ENCODE peak calls at places on chromosomes 7 and 10, in ten cellular contexts. D, I, U, T, G, N, H, V, R and W are unnamed samples.

GRCh38 chr7:119733480-119733879 is 539.5 kb upstream of the KCND2 start:
- DNase-seq in D (no peak), I (no peak), U (no peak), T (no peak), G (no peak), N (no peak), H (peak), V (no peak), R (no peak), W (no peak)

GRCh38 chr10:49707585-49707984 is 28.1 kb downstream of the C10orf53 start:
- DNase-seq in D (no peak), I (no peak), U (no peak), T (no peak), G (no peak), N (no peak), H (no peak), V (no peak), R (no peak), W (no peak)

GRCh38 chr7:104185346-104185745 is 22.5 kb downstream of the ORC5 start:
- DNase-seq in D (no peak), I (no peak), U (no peak), T (no peak), G (no peak), N (no peak), H (peak), V (no peak), R (no peak), W (no peak)

GRCh38 chr10:73889014-73889413 is 14.7 kb upstream of the CAMK2G start:
- DNase-seq in D (no peak), I (no peak), U (peak), T (no peak), G (no peak), N (peak), H (peak), V (no peak), R (peak), W (no peak)

GRCh38 chr10:131533846-131534526 is 222.5 kb upstream of the TCERG1L start:
- DNase-seq in D (no peak), I (no peak), U (no peak), T (no peak), G (no peak), N (no peak), H (no peak), V (no peak), R (no peak), W (no peak)

GRCh38 chr7:128829391-128830166 is 627 bp upstream of the FLNC start:
- DNase-seq in D (no peak), I (no peak), U (peak), T (no peak), G (no peak), N (no peak), H (peak), V (no peak), R (no peak), W (no peak)

GRCh38 chr7:1883031-1883761 is 213.1 kb downstream of the ELFN1 start:
- DNase-seq in D (peak), I (peak), U (no peak), T (no peak), G (no peak), N (no peak), H (peak), V (no peak), R (no peak), W (no peak)

GRCh38 chr10:70902659-70903261 is 14.4 kb upstream of the PCBD1 start:
- DNase-seq in D (no peak), I (no peak), U (no peak), T (no peak), G (no peak), N (no peak), H (no peak), V (no peak), R (no peak), W (no peak)

GRCh38 chr10:620417-620816 is 69.1 kb downstream of the DIP2C start:
- DNase-seq in D (no peak), I (no peak), U (peak), T (no peak), G (no peak), N (no peak), H (no peak), V (no peak), R (no peak), W (no peak)

GRCh38 chr7:2862831-2863361 is 18.8 kb upstream of the GNA12 start:
- DNase-seq in D (no peak), I (no peak), U (no peak), T (no peak), G (no peak), N (no peak), H (peak), V (no peak), R (no peak), W (no peak)

GRCh38 chr7:130356121-130356759 is 11.6 kb downstream of the CPA5 start:
- DNase-seq in D (peak), I (no peak), U (peak), T (no peak), G (no peak), N (no peak), H (peak), V (no peak), R (peak), W (no peak)

GRCh38 chr10:93413252-93413689 is 68.9 kb downstream of the MYOF start:
- DNase-seq in D (no peak), I (no peak), U (no peak), T (no peak), G (peak), N (no peak), H (no peak), V (no peak), R (peak), W (no peak)

GRCh38 chr7:17408904-17409290 is 110.4 kb downstream of the AHR start:
- DNase-seq in D (peak), I (no peak), U (no peak), T (no peak), G (no peak), N (no peak), H (peak), V (no peak), R (no peak), W (no peak)

GRCh38 chr7:133705596-133705995 is 421.5 kb upstream of the LRGUK start:
- DNase-seq in D (no peak), I (no peak), U (no peak), T (no peak), G (no peak), N (no peak), H (peak), V (no peak), R (no peak), W (no peak)

GRCh38 chr10:6738464-6738824 is 158.4 kb upstream of the PRKCQ start:
- DNase-seq in D (no peak), I (no peak), U (no peak), T (no peak), G (no peak), N (no peak), H (peak), V (no peak), R (no peak), W (no peak)

GRCh38 chr7:73343671-73344380 is 15.9 kb downstream of the FKBP6 start:
- DNase-seq in D (no peak), I (no peak), U (no peak), T (no peak), G (no peak), N (no peak), H (no peak), V (peak), R (peak), W (peak)

GRCh38 chr10:103985726-103986125 is 18.8 kb downstream of the SLK start:
- DNase-seq in D (no peak), I (no peak), U (no peak), T (no peak), G (no peak), N (no peak), H (no peak), V (no peak), R (no peak), W (no peak)

GRCh38 chr7:6513541-6513940 is 37.7 kb downstream of the GRID2IP start:
- DNase-seq in D (no peak), I (no peak), U (no peak), T (no peak), G (no peak), N (no peak), H (no peak), V (no peak), R (no peak), W (no peak)

GRCh38 chr10:61486738-61487396 is 33.7 kb upstream of the TMEM26 start:
- DNase-seq in D (no peak), I (no peak), U (no peak), T (no peak), G (no peak), N (no peak), H (peak), V (no peak), R (no peak), W (no peak)

GRCh38 chr10:19958787-19959186 is 142.6 kb downstream of the PLXDC2 start:
- DNase-seq in D (no peak), I (no peak), U (no peak), T (no peak), G (no peak), N (no peak), H (no peak), V (no peak), R (no peak), W (no peak)

GRCh38 chr10:98150544-98150943 is 16.1 kb downstream of the R3HCC1L start:
- DNase-seq in D (no peak), I (no peak), U (no peak), T (no peak), G (no peak), N (no peak), H (peak), V (no peak), R (no peak), W (no peak)

GRCh38 chr10:125672884-125673283 is 10.1 kb downstream of the TEX36 start:
- DNase-seq in D (no peak), I (no peak), U (no peak), T (no peak), G (no peak), N (no peak), H (no peak), V (no peak), R (no peak), W (no peak)

GRCh38 chr10:27947513-27947912 is 51.4 kb downstream of the ODAD2 start:
- DNase-seq in D (no peak), I (no peak), U (no peak), T (no peak), G (no peak), N (no peak), H (no peak), V (no peak), R (no peak), W (no peak)

GRCh38 chr10:70440296-70441160 is 953 bp downstream of the NODAL start:
- DNase-seq in D (no peak), I (peak), U (no peak), T (no peak), G (no peak), N (no peak), H (no peak), V (no peak), R (no peak), W (no peak)

GRCh38 chr10:96588601-96589419 is 2.0 kb upstream of the TM9SF3 start:
- DNase-seq in D (no peak), I (no peak), U (no peak), T (peak), G (no peak), N (no peak), H (peak), V (no peak), R (no peak), W (no peak)

GRCh38 chr7:80841566-80842478 is 77.0 kb downstream of the SEMA3C start:
- DNase-seq in D (no peak), I (no peak), U (no peak), T (no peak), G (no peak), N (no peak), H (no peak), V (no peak), R (no peak), W (no peak)

GRCh38 chr7:147756290-147756689 is 834.3 kb upstream of the C7orf33 start:
- DNase-seq in D (no peak), I (no peak), U (no peak), T (no peak), G (no peak), N (peak), H (no peak), V (peak), R (peak), W (no peak)